ENCODE peak calls at places on chromosomes 6 and 20, in ten cellular contexts. One of them, this sample, is unnamed.

GRCh38 chr6:140541288-140541687 is 1166.8 kb upstream of the CITED2 start:
- DNase-seq in GM23338: no peak
- DNase-seq in HCT116: no peak
- DNase-seq in GM23248: no peak
- DNase-seq in OCI-LY7: no peak
- DNase-seq in SK-N-SH: no peak
- DNase-seq in hepatocyte: no peak
- DNase-seq in PC-9: no peak
- DNase-seq in MM.1S: no peak
- DNase-seq in PC-3: no peak
- DNase-seq in this sample: no peak

GRCh38 chr6:4487538-4487937 is 288.7 kb upstream of the CDYL start:
- DNase-seq in OCI-LY7: no peak
- DNase-seq in SK-N-SH: no peak
- DNase-seq in GM23248: peak; percentile 27
- DNase-seq in GM23338: no peak
- DNase-seq in PC-9: peak; percentile 66
- DNase-seq in hepatocyte: peak; percentile 89
- DNase-seq in PC-3: peak; percentile 92
- DNase-seq in HCT116: peak; percentile 82
- DNase-seq in MM.1S: no peak
- DNase-seq in this sample: no peak

GRCh38 chr20:47358672-47359532 is 2.4 kb upstream of the ZMYND8 start:
- DNase-seq in hepatocyte: peak; percentile 92
- DNase-seq in MM.1S: no peak
- DNase-seq in OCI-LY7: peak; percentile 29
- DNase-seq in SK-N-SH: peak; percentile 67
- DNase-seq in PC-3: peak; percentile 95
- DNase-seq in HCT116: peak; percentile 49
- DNase-seq in GM23248: peak; percentile 90
- DNase-seq in GM23338: peak; percentile 81
- DNase-seq in PC-9: peak; percentile 100
- DNase-seq in this sample: peak; percentile 63

GRCh38 chr6:5422321-5422915 is 161.1 kb downstream of the FARS2 start:
- DNase-seq in OCI-LY7: peak; percentile 23
- DNase-seq in GM23248: peak; percentile 70
- DNase-seq in hepatocyte: peak; percentile 53
- DNase-seq in GM23338: peak; percentile 76
- DNase-seq in HCT116: peak; percentile 7
- DNase-seq in PC-3: peak; percentile 72
- DNase-seq in SK-N-SH: peak; percentile 36
- DNase-seq in PC-9: no peak
- DNase-seq in MM.1S: no peak
- DNase-seq in this sample: peak; percentile 65

GRCh38 chr6:3251462-3252314 is 7.1 kb upstream of the PSMG4 start:
- DNase-seq in MM.1S: peak; percentile 72
- DNase-seq in GM23248: peak; percentile 84
- DNase-seq in OCI-LY7: peak; percentile 70
- DNase-seq in HCT116: peak; percentile 66
- DNase-seq in hepatocyte: peak; percentile 90
- DNase-seq in PC-3: peak; percentile 91
- DNase-seq in SK-N-SH: peak; percentile 91
- DNase-seq in PC-9: peak; percentile 71
- DNase-seq in GM23338: peak; percentile 92
- DNase-seq in this sample: peak; percentile 92

GRCh38 chr6:145749632-145750031 is 14.3 kb upstream of the EPM2A start:
- DNase-seq in SK-N-SH: no peak
- DNase-seq in PC-3: peak; percentile 29
- DNase-seq in MM.1S: peak; percentile 69
- DNase-seq in PC-9: peak; percentile 54
- DNase-seq in GM23338: no peak
- DNase-seq in GM23248: peak; percentile 83
- DNase-seq in hepatocyte: peak; percentile 48
- DNase-seq in HCT116: no peak
- DNase-seq in OCI-LY7: no peak
- DNase-seq in this sample: no peak

GRCh38 chr6:81857812-81858211 is 105.3 kb upstream of the TENT5A start:
- DNase-seq in hepatocyte: no peak
- DNase-seq in HCT116: no peak
- DNase-seq in GM23248: no peak
- DNase-seq in PC-3: no peak
- DNase-seq in OCI-LY7: no peak
- DNase-seq in PC-9: no peak
- DNase-seq in SK-N-SH: no peak
- DNase-seq in GM23338: no peak
- DNase-seq in MM.1S: no peak
- DNase-seq in this sample: no peak

GRCh38 chr20:461254-462198 is 807 bp downstream of the TBC1D20 start:
- DNase-seq in GM23248: peak; percentile 80
- DNase-seq in SK-N-SH: no peak
- DNase-seq in HCT116: no peak
- DNase-seq in hepatocyte: peak; percentile 75
- DNase-seq in MM.1S: peak; percentile 61
- DNase-seq in PC-9: no peak
- DNase-seq in OCI-LY7: peak; percentile 56
- DNase-seq in PC-3: peak; percentile 42
- DNase-seq in GM23338: peak; percentile 66
- DNase-seq in this sample: peak; percentile 68

GRCh38 chr6:131107166-131107565 is 28.1 kb upstream of the AKAP7 start:
- DNase-seq in HCT116: no peak
- DNase-seq in OCI-LY7: no peak
- DNase-seq in PC-9: peak; percentile 66
- DNase-seq in PC-3: peak; percentile 30
- DNase-seq in hepatocyte: peak; percentile 55
- DNase-seq in MM.1S: no peak
- DNase-seq in GM23248: peak; percentile 60
- DNase-seq in GM23338: no peak
- DNase-seq in SK-N-SH: no peak
- DNase-seq in this sample: no peak

GRCh38 chr6:44100088-44100550 is 27.1 kb downstream of the MRPL14 start:
- DNase-seq in PC-3: peak; percentile 67
- DNase-seq in SK-N-SH: peak; percentile 47
- DNase-seq in GM23338: peak; percentile 53
- DNase-seq in MM.1S: peak; percentile 55
- DNase-seq in GM23248: peak; percentile 67
- DNase-seq in OCI-LY7: peak; percentile 30
- DNase-seq in HCT116: no peak
- DNase-seq in hepatocyte: peak; percentile 62
- DNase-seq in PC-9: peak; percentile 43
- DNase-seq in this sample: peak; percentile 66

GRCh38 chr6:103284835-103285234 is 1574.9 kb downstream of the HACE1 start:
- DNase-seq in MM.1S: no peak
- DNase-seq in PC-9: no peak
- DNase-seq in GM23248: no peak
- DNase-seq in OCI-LY7: no peak
- DNase-seq in PC-3: no peak
- DNase-seq in GM23338: no peak
- DNase-seq in HCT116: no peak
- DNase-seq in SK-N-SH: no peak
- DNase-seq in hepatocyte: no peak
- DNase-seq in this sample: no peak

GRCh38 chr6:3016473-3017280 is 17.0 kb downstream of the NQO2 start:
- DNase-seq in PC-9: no peak
- DNase-seq in PC-3: no peak
- DNase-seq in GM23248: no peak
- DNase-seq in HCT116: no peak
- DNase-seq in hepatocyte: no peak
- DNase-seq in OCI-LY7: no peak
- DNase-seq in MM.1S: no peak
- DNase-seq in SK-N-SH: no peak
- DNase-seq in GM23338: no peak
- DNase-seq in this sample: no peak

GRCh38 chr6:11432713-11433450 is 104.7 kb upstream of the TMEM170B start:
- DNase-seq in OCI-LY7: no peak
- DNase-seq in GM23338: no peak
- DNase-seq in SK-N-SH: no peak
- DNase-seq in hepatocyte: no peak
- DNase-seq in MM.1S: no peak
- DNase-seq in PC-3: peak; percentile 93
- DNase-seq in GM23248: peak; percentile 84
- DNase-seq in HCT116: no peak
- DNase-seq in PC-9: peak; percentile 65
- DNase-seq in this sample: no peak

GRCh38 chr20:6994452-6994851 is 227.0 kb downstream of the BMP2 start:
- DNase-seq in PC-3: peak; percentile 45
- DNase-seq in OCI-LY7: no peak
- DNase-seq in PC-9: peak; percentile 40
- DNase-seq in hepatocyte: peak; percentile 59
- DNase-seq in GM23248: peak; percentile 50
- DNase-seq in GM23338: no peak
- DNase-seq in MM.1S: no peak
- DNase-seq in SK-N-SH: no peak
- DNase-seq in HCT116: no peak
- DNase-seq in this sample: no peak

GRCh38 chr6:147382945-147383554 is 125.4 kb upstream of the SAMD5 start:
- DNase-seq in GM23248: peak; percentile 56
- DNase-seq in PC-3: peak; percentile 55
- DNase-seq in OCI-LY7: peak; percentile 12
- DNase-seq in SK-N-SH: no peak
- DNase-seq in hepatocyte: peak; percentile 31
- DNase-seq in MM.1S: peak; percentile 11
- DNase-seq in PC-9: peak; percentile 35
- DNase-seq in GM23338: peak; percentile 63
- DNase-seq in HCT116: peak; percentile 13
- DNase-seq in this sample: peak; percentile 58

GRCh38 chr20:50138479-50139393 is 14.8 kb downstream of the PEDS1 start:
- DNase-seq in PC-9: no peak
- DNase-seq in SK-N-SH: no peak
- DNase-seq in GM23338: peak; percentile 41
- DNase-seq in GM23248: no peak
- DNase-seq in HCT116: no peak
- DNase-seq in OCI-LY7: no peak
- DNase-seq in hepatocyte: no peak
- DNase-seq in PC-3: no peak
- DNase-seq in MM.1S: no peak
- DNase-seq in this sample: no peak

GRCh38 chr6:129215246-129215645 is 332.3 kb downstream of the LAMA2 start:
- DNase-seq in hepatocyte: no peak
- DNase-seq in MM.1S: no peak
- DNase-seq in GM23338: no peak
- DNase-seq in SK-N-SH: no peak
- DNase-seq in OCI-LY7: no peak
- DNase-seq in HCT116: no peak
- DNase-seq in GM23248: no peak
- DNase-seq in PC-3: no peak
- DNase-seq in PC-9: no peak
- DNase-seq in this sample: no peak
- H3K9me2 ChIP-seq in hepatocyte: no peaks in the 10 kb centered on the region
- H3K9me2 ChIP-seq in MM.1S: no peaks in the 10 kb centered on the region
- H3K9me2 ChIP-seq in GM23338: no peaks in the 10 kb centered on the region
- H3K9me2 ChIP-seq in SK-N-SH: no peaks in the 10 kb centered on the region
- H3K9me2 ChIP-seq in OCI-LY7: no peaks in the 10 kb centered on the region
- H3K9me2 ChIP-seq in HCT116: no peaks in the 10 kb centered on the region
- H3K9me2 ChIP-seq in GM23248: no peaks in the 10 kb centered on the region
- H3K9me2 ChIP-seq in PC-3: no peaks in the 10 kb centered on the region
- H3K9me2 ChIP-seq in PC-9: no peaks in the 10 kb centered on the region
- H3K9me2 ChIP-seq in this sample: no peaks in the 10 kb centered on the region

DNA sequence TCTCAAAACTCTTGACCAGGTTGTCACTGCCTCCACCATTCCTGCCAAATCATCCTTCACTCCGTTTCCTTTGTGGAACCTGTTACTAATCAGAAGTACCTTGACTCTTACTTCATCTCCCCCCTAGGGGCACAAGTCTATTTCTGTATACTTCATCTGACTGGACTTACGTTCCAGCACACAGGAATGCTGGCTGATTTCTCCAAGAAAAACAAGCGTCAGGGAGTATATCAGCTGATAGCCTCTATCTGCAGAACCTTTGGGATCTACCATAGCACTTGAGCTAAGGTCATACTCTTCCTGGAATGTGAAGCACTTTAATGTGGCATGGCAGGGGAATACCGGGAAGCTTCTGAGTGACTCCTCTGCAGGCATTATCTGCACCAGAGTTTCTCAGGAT is 178.1 kb upstream of the MOCS1 start:
- DNase-seq in OCI-LY7: no peak
- DNase-seq in PC-9: no peak
- DNase-seq in MM.1S: no peak
- DNase-seq in GM23338: peak; percentile 39
- DNase-seq in GM23248: no peak
- DNase-seq in hepatocyte: peak; percentile 29
- DNase-seq in PC-3: no peak
- DNase-seq in SK-N-SH: no peak
- DNase-seq in HCT116: no peak
- DNase-seq in this sample: no peak
- H3K4me2 ChIP-seq in OCI-LY7: no peak overlapping the region
- H3K4me2 ChIP-seq in PC-9: no peak overlapping the region
- H3K4me2 ChIP-seq in MM.1S: no peak overlapping the region
- H3K4me2 ChIP-seq in GM23338: no peak overlapping the region
- H3K4me2 ChIP-seq in GM23248: no peak overlapping the region
- H3K4me2 ChIP-seq in hepatocyte: no peak overlapping the region
- H3K4me2 ChIP-seq in PC-3: no peak overlapping the region
- H3K4me2 ChIP-seq in SK-N-SH: no peak overlapping the region
- H3K4me2 ChIP-seq in HCT116: no peak overlapping the region
- H3K4me2 ChIP-seq in this sample: no peak overlapping the region

GRCh38 chr20:51249215-51249614 is 226.3 kb upstream of the KCNG1 start:
- DNase-seq in HCT116: no peak
- DNase-seq in OCI-LY7: no peak
- DNase-seq in MM.1S: no peak
- DNase-seq in hepatocyte: no peak
- DNase-seq in PC-9: no peak
- DNase-seq in PC-3: no peak
- DNase-seq in GM23248: peak; percentile 9
- DNase-seq in SK-N-SH: no peak
- DNase-seq in GM23338: no peak
- DNase-seq in this sample: no peak
- H3K9me2 ChIP-seq in HCT116: no peaks in the 10 kb centered on the region
- H3K9me2 ChIP-seq in OCI-LY7: no peaks in the 10 kb centered on the region
- H3K9me2 ChIP-seq in MM.1S: no peaks in the 10 kb centered on the region
- H3K9me2 ChIP-seq in hepatocyte: no peaks in the 10 kb centered on the region
- H3K9me2 ChIP-seq in PC-9: no peaks in the 10 kb centered on the region
- H3K9me2 ChIP-seq in PC-3: no peaks in the 10 kb centered on the region
- H3K9me2 ChIP-seq in GM23248: no peaks in the 10 kb centered on the region
- H3K9me2 ChIP-seq in SK-N-SH: no peaks in the 10 kb centered on the region
- H3K9me2 ChIP-seq in GM23338: peaks cover 8% of the 10 kb centered on the region
- H3K9me2 ChIP-seq in this sample: no peaks in the 10 kb centered on the region

DNA sequence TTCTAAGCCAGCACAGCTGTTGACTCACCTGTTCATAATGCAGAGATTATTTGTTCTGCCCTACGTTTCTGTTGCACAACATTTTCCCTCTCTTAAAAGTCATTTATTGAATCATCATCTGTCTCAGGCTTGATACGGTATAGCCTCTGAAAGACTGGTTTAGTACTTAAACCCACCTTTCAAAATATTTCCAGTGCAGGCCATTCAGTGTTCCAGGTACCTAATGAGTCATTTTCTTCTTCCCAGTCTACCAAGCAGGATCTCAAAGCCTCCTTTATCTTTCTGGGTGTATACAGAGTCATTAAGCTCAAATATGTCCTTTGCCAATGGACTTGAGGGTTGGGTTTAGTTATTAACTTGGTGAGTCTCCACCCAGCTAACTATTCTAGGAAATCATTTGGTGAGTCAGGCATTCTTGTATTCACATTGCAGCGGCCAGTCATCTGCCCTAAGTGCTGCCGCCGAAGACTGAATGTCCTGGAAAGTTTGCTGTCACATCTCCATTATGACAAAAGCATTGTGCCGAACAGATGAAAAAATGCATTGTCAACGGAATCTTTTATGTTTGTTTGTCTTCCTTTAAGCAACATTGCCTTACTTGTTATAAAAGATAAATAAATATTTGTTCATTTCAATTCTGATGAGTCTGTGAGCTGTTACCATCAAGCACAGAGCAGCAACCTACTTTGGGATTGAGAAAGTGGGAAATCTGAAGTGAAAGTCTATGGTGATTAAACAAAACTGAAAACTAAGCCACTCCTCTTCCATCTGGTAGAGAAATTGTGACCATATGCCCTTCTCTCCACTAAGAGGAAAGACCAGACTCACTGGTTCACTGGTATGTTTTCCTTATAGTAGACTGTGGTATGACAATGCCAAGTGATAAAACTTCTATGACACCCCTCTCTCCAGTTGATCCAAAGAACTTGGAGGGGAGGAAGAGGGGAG is 14.3 kb upstream of the FAM135A start:
- DNase-seq in HCT116: peak; percentile 97
- DNase-seq in GM23338: no peak
- DNase-seq in PC-9: peak; percentile 99
- DNase-seq in OCI-LY7: no peak
- DNase-seq in hepatocyte: peak; percentile 84
- DNase-seq in GM23248: peak; percentile 56
- DNase-seq in MM.1S: no peak
- DNase-seq in PC-3: peak; percentile 89
- DNase-seq in SK-N-SH: no peak
- DNase-seq in this sample: no peak
- H3K4me2 ChIP-seq in HCT116: peak overlapping the region; percentile 74
- H3K4me2 ChIP-seq in GM23338: no peak overlapping the region
- H3K4me2 ChIP-seq in PC-9: peak overlapping the region; percentile 80
- H3K4me2 ChIP-seq in OCI-LY7: no peak overlapping the region
- H3K4me2 ChIP-seq in hepatocyte: peak overlapping the region; percentile 57
- H3K4me2 ChIP-seq in GM23248: no peak overlapping the region
- H3K4me2 ChIP-seq in MM.1S: no peak overlapping the region
- H3K4me2 ChIP-seq in PC-3: peak overlapping the region; percentile 76
- H3K4me2 ChIP-seq in SK-N-SH: no peak overlapping the region
- H3K4me2 ChIP-seq in this sample: no peak overlapping the region